ENCODE peak calls at places on chromosomes 4 and X, in six cellular contexts. C is H1, M is SK-N-SH, F is GM12878, O is HepG2, B is K562. N is an unnamed sample.

GRCh38 chr4:149896428-149896827 is 80.8 kb upstream of the IQCM start:
- DNase-seq in B (no peak), F (no peak), C (no peak), O (no peak), M (no peak), N (peak; percentile 13)

GRCh38 chrX:94560930-94561329 is 886.9 kb downstream of the FAM133A start:
- DNase-seq in B (no peak), M (no peak), O (no peak), C (no peak), F (no peak), N (no peak)

GRCh38 chr4:130090427-130090826 is 994.5 kb downstream of the C4orf33 start:
- DNase-seq in M (no peak), O (no peak), B (no peak), C (no peak), F (no peak), N (no peak)

GRCh38 chr4:111399523-111400135 is 745.6 kb upstream of the FAM241A start:
- DNase-seq in M (no peak), C (no peak), O (no peak), F (no peak), B (no peak), N (no peak)

GRCh38 chr4:26937136-26937535 is 76.5 kb downstream of the STIM2 start:
- DNase-seq in B (peak; percentile 40), F (no peak), M (no peak), O (no peak), C (no peak), N (no peak)

GRCh38 chr4:68162196-68162595 is 32.5 kb upstream of the TMPRSS11F start:
- DNase-seq in O (no peak), F (no peak), M (no peak), C (no peak), B (no peak), N (no peak)

GRCh38 chr4:90318208-90318607 is 191.0 kb downstream of the CCSER1 start:
- DNase-seq in F (no peak), O (no peak), C (no peak), M (no peak), B (no peak), N (peak; percentile 85)

GRCh38 chr4:108113229-108113628 is 55.5 kb downstream of the LEF1 start:
- DNase-seq in F (no peak), M (no peak), B (no peak), O (no peak), C (no peak), N (no peak)

GRCh38 chrX:103101280-103102042 is 8.5 kb upstream of the NXF3 start:
- DNase-seq in M (no peak), C (no peak), B (peak; percentile 62), O (peak; percentile 39), F (no peak), N (no peak)

GRCh38 chr4:35358001-35358584 is 886.2 kb downstream of the ARAP2 start:
- DNase-seq in O (no peak), F (no peak), C (no peak), M (no peak), B (no peak), N (peak; percentile 10)

GRCh38 chr4:112099701-112100289 is 45.5 kb upstream of the FAM241A start:
- DNase-seq in M (peak; percentile 52), F (peak; percentile 27), B (peak; percentile 35), O (peak; percentile 57), C (no peak), N (peak; percentile 61)

GRCh38 chr4:177275999-177276398 is 33.7 kb upstream of the NEIL3 start:
- DNase-seq in F (no peak), B (no peak), C (no peak), M (no peak), O (no peak), N (no peak)

GRCh38 chr4:129822708-129823504 is 727.0 kb downstream of the C4orf33 start:
- DNase-seq in O (no peak), C (no peak), B (no peak), M (no peak), F (no peak), N (peak; percentile 53)

GRCh38 chrX:24846551-24847170 is 152.9 kb downstream of the POLA1 start:
- DNase-seq in F (no peak), C (no peak), M (no peak), B (no peak), O (no peak), N (no peak)

GRCh38 chr4:15649914-15650545 is 5.1 kb downstream of the FBXL5 start:
- DNase-seq in B (peak; percentile 69), C (no peak), M (peak; percentile 52), F (peak; percentile 45), O (peak; percentile 59), N (peak; percentile 45)

GRCh38 chr4:91448668-91449330 is 855.0 kb upstream of the GRID2 start:
- DNase-seq in C (no peak), B (no peak), F (no peak), M (no peak), O (no peak), N (peak; percentile 13)

GRCh38 chrX:40474205-40474626 is 106.6 kb upstream of the ATP6AP2 start:
- DNase-seq in O (peak; percentile 20), F (no peak), M (peak; percentile 66), C (peak; percentile 60), B (no peak), N (no peak)

GRCh38 chr4:183146478-183146877 is 47.4 kb downstream of the WWC2 start:
- DNase-seq in O (no peak), M (no peak), F (no peak), B (no peak), C (no peak), N (no peak)

GRCh38 chrX:153932220-153932915 is 2.5 kb downstream of the NAA10 start:
- DNase-seq in F (no peak), B (no peak), M (no peak), C (no peak), O (no peak), N (no peak)

GRCh38 chr4:6369924-6370645 is 100.4 kb downstream of the WFS1 start:
- DNase-seq in B (no peak), C (no peak), F (no peak), O (no peak), M (no peak), N (no peak)

GRCh38 chrX:989959-990510 is 222.4 kb downstream of the CRLF2 start:
- DNase-seq in F (peak; percentile 97), O (no peak), M (no peak), B (peak; percentile 63), C (no peak), N (peak; percentile 78)

GRCh38 chr4:82865592-82865991 is 25.4 kb downstream of the SEC31A start:
- DNase-seq in M (no peak), F (no peak), B (no peak), C (no peak), O (peak; percentile 27), N (no peak)

GRCh38 chr4:73885570-73886230 is 16.5 kb downstream of the CXCL1 start:
- DNase-seq in O (no peak), F (no peak), M (no peak), C (no peak), B (peak; percentile 13), N (no peak)

GRCh38 chr4:38782452-38783108 is at the start of gene TLR10:
- DNase-seq in B (peak; percentile 45), C (no peak), M (peak; percentile 53), F (peak; percentile 82), O (peak; percentile 20), N (peak; percentile 34)

GRCh38 chr4:183074288-183074990 is 24.6 kb upstream of the WWC2 start:
- DNase-seq in F (no peak), O (peak; percentile 31), B (no peak), M (no peak), C (no peak), N (no peak)

GRCh38 chr4:124902111-124902510 is 189.6 kb upstream of the ANKRD50 start:
- DNase-seq in B (no peak), M (no peak), O (no peak), F (no peak), C (no peak), N (no peak)

DNA sequence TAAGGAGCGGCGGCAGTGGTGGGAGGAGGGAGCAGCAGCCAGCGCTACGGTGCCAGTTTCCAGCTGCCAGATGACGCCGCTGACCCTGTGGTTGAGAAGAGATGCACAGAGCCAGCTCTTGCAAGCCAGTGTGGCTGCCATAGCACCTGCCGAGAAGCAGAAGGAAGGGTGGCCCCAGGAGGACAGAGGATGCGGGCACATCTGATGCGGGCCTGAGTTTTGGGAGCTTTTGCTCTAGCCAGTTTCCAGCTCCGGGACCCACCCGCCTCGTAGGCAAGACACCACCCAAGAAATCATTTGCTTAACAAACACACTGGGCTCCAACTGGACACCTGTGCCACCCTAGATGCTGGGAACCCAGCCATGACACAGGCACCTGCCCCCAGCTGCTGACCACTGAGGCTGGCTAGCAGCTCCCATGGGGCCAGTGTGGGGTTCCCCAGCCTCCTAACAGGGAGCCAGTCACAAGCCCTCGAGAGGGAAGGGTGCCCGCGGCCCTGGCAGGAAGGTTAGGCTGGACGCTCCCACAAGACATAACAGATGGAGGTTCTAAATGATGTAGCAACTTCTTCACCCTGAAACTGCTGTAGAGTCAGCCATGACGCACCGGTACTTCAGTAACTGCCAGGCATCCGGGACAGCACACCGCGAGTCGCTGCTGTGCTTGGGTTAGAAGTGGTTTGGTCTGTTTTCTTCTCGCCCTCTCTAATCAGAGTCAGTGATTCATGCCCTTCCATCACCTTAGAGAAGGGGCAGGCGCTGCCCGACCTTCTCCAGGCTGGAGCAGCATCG is 8.9 kb downstream of the MSANTD1 start:
- DNase-seq in M (no peak), O (no peak), C (no peak), B (no peak), F (peak; percentile 7), N (no peak)
- TF ChIP-seq RAD21 in M (no peak), O (no peak), C (no peak), B (no peak), F (no peak), N (no peak)

DNA sequence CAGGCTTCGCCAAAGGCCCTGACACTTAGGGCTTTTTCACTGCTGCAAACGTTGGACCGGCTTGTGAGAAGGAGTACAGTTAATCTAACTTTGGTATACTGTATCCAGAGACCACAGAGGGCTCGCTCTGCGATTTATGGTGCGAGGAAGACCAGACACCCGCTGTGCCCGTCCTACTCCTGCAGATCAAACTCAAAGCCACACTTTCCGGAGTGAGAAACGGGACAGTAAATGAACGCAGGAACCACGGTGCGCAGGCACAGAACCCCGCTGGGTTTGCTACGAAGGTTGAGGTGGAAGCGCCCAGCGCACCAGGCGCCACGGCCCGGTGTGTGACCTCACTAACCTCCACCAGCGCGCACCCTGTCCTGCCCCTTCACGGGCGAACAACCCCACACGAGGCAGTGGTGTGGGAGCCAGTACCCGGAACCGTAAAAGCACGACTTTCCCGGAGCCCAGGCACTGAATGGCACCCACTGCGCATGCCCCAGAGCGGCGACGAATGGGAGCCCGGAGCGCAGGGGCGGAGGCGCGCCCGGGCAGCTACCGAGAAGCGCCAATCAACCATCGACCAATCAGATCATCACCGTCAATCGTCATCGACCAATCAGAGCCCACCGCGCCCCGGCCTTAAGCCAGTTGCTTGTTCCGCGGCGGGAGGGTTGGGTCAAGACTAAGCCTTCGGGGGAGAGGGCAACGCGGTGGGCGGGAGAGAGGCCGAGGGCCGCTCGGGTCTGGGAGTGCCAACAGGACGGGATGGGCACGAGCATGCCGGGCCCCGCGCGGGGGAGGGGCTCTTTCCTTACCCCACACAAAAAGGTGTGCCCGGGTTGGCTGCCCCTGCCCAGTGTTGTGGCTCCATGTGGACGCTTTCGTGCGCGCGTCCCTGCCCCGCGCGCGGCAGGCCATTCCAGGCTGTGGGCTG is 21.3 kb upstream of the WDR45 start:
- DNase-seq in M (peak; percentile 96), O (peak; percentile 89), B (peak; percentile 99), F (peak; percentile 84), C (peak; percentile 86), N (peak; percentile 85)
- TF ChIP-seq POLR2AphosphoS5 in M (peak; percentile 57), O (peak; percentile 71), B (peak; percentile 58), F (peak; percentile 78), C (peak; percentile 31), N (peak; percentile 72)

GRCh38 chrX:10726647-10727046 is 106.3 kb upstream of the MID1 start:
- DNase-seq in M (no peak), O (no peak), F (no peak), B (no peak), C (no peak), N (no peak)
- TF ChIP-seq RAD21 in M (no peak), O (no peak), F (no peak), B (no peak), C (no peak), N (no peak)

GRCh38 chr4:42628740-42629139 is 28.2 kb downstream of the ATP8A1 start:
- DNase-seq in M (no peak), C (no peak), F (no peak), B (no peak), O (no peak), N (no peak)
- TF ChIP-seq POLR2AphosphoS5 in M (no peak), C (no peak), F (no peak), B (no peak), O (no peak), N (no peak)